ENCODE peak calls at places on chromosome 16, in seven cellular contexts. E is ELR, W is cerebellar cortex, L is activated T-cell treated with anti-CD3 and anti-CD28 coated beads for 1 hour, G is hepatic stellate cell, S is K562, K is foreskin fibroblast. N is an unnamed sample.

GRCh38 chr16:15807603-15808009 is 49.2 kb downstream of the MYH11 start:
- DNase-seq in E (no peak), W (no peak), L (no peak), G (peak; percentile 61), S (peak; percentile 51), K (no peak), N (no peak)

GRCh38 chr16:86874141-86874540 is 295.8 kb downstream of the FOXL1 start:
- DNase-seq in E (peak; percentile 59), W (no peak), L (no peak), G (peak; percentile 42), S (peak; percentile 39), K (no peak), N (peak; percentile 59)

GRCh38 chr16:53769185-53769584 is 65.2 kb downstream of the FTO start:
- DNase-seq in E (no peak), W (no peak), L (no peak), G (no peak), S (no peak), K (no peak), N (no peak)

GRCh38 chr16:84898447-84898846 is 78.7 kb downstream of the CRISPLD2 start:
- DNase-seq in E (peak; percentile 51), W (no peak), L (no peak), G (no peak), S (no peak), K (no peak), N (no peak)

GRCh38 chr16:19307587-19308241 is 22.2 kb downstream of the CLEC19A start:
- DNase-seq in E (peak; percentile 5), W (no peak), L (no peak), G (no peak), S (peak; percentile 50), K (no peak), N (no peak)

GRCh38 chr16:66286527-66286926 is 80.0 kb upstream of the CDH5 start:
- DNase-seq in E (no peak), W (no peak), L (no peak), G (no peak), S (no peak), K (no peak), N (no peak)

GRCh38 chr16:11350531-11351335 is 5.5 kb downstream of the RMI2 start:
- DNase-seq in E (peak; percentile 45), W (no peak), L (no peak), G (peak; percentile 74), S (no peak), K (peak; percentile 84), N (peak; percentile 67)

GRCh38 chr16:89334050-89334449 is 116.5 kb downstream of the ZNF778 start:
- DNase-seq in E (no peak), W (no peak), L (no peak), G (no peak), S (no peak), K (no peak), N (no peak)

GRCh38 chr16:63744077-63744874 is 1377.6 kb downstream of the CDH11 start:
- DNase-seq in E (no peak), W (no peak), L (no peak), G (no peak), S (no peak), K (no peak), N (no peak)

GRCh38 chr16:79436885-79437284 is 163.7 kb downstream of the MAF start:
- DNase-seq in E (no peak), W (no peak), L (no peak), G (no peak), S (no peak), K (no peak), N (no peak)

GRCh38 chr16:67163164-67163902 is 1.2 kb upstream of the HSF4 start:
- DNase-seq in E (peak; percentile 42), W (peak; percentile 81), L (no peak), G (no peak), S (no peak), K (peak; percentile 62), N (peak; percentile 73)